ENCODE peak calls at places on chromosomes 13 and 19, in six cellular contexts. Z is AG10803; Q is pancreas; O is CD8-positive, alpha-beta T cell; F is tibial artery; R is cardiac fibroblast. Y is an unnamed sample.

GRCh38 chr13:99467764-99468163 is 33.5 kb upstream of the TM9SF2 start:
- DNase-seq in O (no peak), Z (peak; percentile 25), Q (peak; percentile 25), R (peak; percentile 78), F (no peak), Y (peak; percentile 68)

GRCh38 chr19:49889687-49890348 is 6.9 kb downstream of the IL4I1 start:
- DNase-seq in F (peak; percentile 69), O (peak; percentile 78), R (peak; percentile 75), Q (peak; percentile 60), Z (peak; percentile 60), Y (peak; percentile 63)

GRCh38 chr13:96052655-96053002 is 572 bp downstream of the UGGT2 start:
- DNase-seq in R (peak; percentile 85), Q (no peak), O (no peak), Z (peak; percentile 64), F (no peak), Y (peak; percentile 67)

GRCh38 chr19:29843180-29844051 is 31.6 kb downstream of the CCNE1 start:
- DNase-seq in R (no peak), Q (peak; percentile 13), O (no peak), Z (no peak), F (peak; percentile 37), Y (peak; percentile 28)

GRCh38 chr13:40794414-40795368 is 5.3 kb downstream of the SLC25A15 start:
- DNase-seq in F (no peak), Z (no peak), R (no peak), O (no peak), Q (no peak), Y (no peak)

GRCh38 chr19:47161876-47162489 is 31.3 kb downstream of the SAE1 start:
- DNase-seq in Z (peak; percentile 75), Q (no peak), O (no peak), R (peak; percentile 25), F (no peak), Y (peak; percentile 39)

GRCh38 chr19:46383846-46384245 is 29.5 kb downstream of the CCDC8 start:
- DNase-seq in Z (no peak), F (no peak), R (no peak), Q (no peak), O (no peak), Y (no peak)

GRCh38 chr13:63304497-63304896 is 1888.8 kb upstream of the PCDH20 start:
- DNase-seq in O (no peak), Z (no peak), Q (no peak), F (no peak), R (no peak), Y (no peak)

GRCh38 chr13:85381082-85381481 is 418.1 kb downstream of the SLITRK6 start:
- DNase-seq in F (no peak), Q (no peak), Z (no peak), O (no peak), R (no peak), Y (no peak)

GRCh38 chr13:28128030-28128429 is 10.3 kb upstream of the PAN3 start:
- DNase-seq in R (no peak), O (no peak), Q (no peak), Z (no peak), F (no peak), Y (no peak)

GRCh38 chr13:40787062-40787461 is 2.3 kb upstream of the SLC25A15 start:
- DNase-seq in Q (no peak), O (no peak), F (no peak), R (peak; percentile 27), Z (peak; percentile 34), Y (peak; percentile 36)

GRCh38 chr13:112781881-112782361 is 92.1 kb downstream of the ATP11A start:
- DNase-seq in R (no peak), Z (peak; percentile 40), F (no peak), Q (peak; percentile 30), O (no peak), Y (peak; percentile 39)

GRCh38 chr13:81540777-81541176 is 1199.9 kb upstream of the SPRY2 start:
- DNase-seq in R (peak; percentile 6), Z (no peak), O (no peak), Q (no peak), F (no peak), Y (no peak)

GRCh38 chr13:46288570-46289259 is 77.0 kb downstream of the LRRC63 start:
- DNase-seq in R (peak; percentile 64), F (no peak), Z (peak; percentile 52), O (no peak), Q (no peak), Y (peak; percentile 79)

GRCh38 chr19:45340232-45340898 is at the start of gene KLC3:
- DNase-seq in O (no peak), F (no peak), Z (no peak), R (no peak), Q (peak; percentile 57), Y (no peak)

GRCh38 chr19:4264812-4265211 is 14.3 kb upstream of the SHD start:
- DNase-seq in R (no peak), O (no peak), F (no peak), Z (no peak), Q (no peak), Y (no peak)

GRCh38 chr13:73177017-73177416 is 118.2 kb downstream of the KLF5 start:
- DNase-seq in Q (no peak), F (no peak), O (no peak), R (no peak), Z (no peak), Y (no peak)

GRCh38 chr13:29936051-29936813 is 85.8 kb upstream of the UBL3 start:
- DNase-seq in F (no peak), Q (no peak), O (no peak), Z (no peak), R (no peak), Y (no peak)

GRCh38 chr19:35089554-35089953 is 26.1 kb upstream of the FXYD3 start:
- DNase-seq in R (no peak), Z (no peak), F (no peak), Q (no peak), O (no peak), Y (no peak)

GRCh38 chr13:109145631-109146030 is 516.2 kb downstream of the MYO16 start:
- DNase-seq in R (peak; percentile 89), Q (peak; percentile 12), Z (peak; percentile 76), O (no peak), F (no peak), Y (peak; percentile 78)

GRCh38 chr19:12766051-12766521 is 9.3 kb downstream of the HOOK2 start:
- DNase-seq in F (peak; percentile 72), Z (peak; percentile 63), R (peak; percentile 74), Q (no peak), O (peak; percentile 71), Y (peak; percentile 77)

DNA sequence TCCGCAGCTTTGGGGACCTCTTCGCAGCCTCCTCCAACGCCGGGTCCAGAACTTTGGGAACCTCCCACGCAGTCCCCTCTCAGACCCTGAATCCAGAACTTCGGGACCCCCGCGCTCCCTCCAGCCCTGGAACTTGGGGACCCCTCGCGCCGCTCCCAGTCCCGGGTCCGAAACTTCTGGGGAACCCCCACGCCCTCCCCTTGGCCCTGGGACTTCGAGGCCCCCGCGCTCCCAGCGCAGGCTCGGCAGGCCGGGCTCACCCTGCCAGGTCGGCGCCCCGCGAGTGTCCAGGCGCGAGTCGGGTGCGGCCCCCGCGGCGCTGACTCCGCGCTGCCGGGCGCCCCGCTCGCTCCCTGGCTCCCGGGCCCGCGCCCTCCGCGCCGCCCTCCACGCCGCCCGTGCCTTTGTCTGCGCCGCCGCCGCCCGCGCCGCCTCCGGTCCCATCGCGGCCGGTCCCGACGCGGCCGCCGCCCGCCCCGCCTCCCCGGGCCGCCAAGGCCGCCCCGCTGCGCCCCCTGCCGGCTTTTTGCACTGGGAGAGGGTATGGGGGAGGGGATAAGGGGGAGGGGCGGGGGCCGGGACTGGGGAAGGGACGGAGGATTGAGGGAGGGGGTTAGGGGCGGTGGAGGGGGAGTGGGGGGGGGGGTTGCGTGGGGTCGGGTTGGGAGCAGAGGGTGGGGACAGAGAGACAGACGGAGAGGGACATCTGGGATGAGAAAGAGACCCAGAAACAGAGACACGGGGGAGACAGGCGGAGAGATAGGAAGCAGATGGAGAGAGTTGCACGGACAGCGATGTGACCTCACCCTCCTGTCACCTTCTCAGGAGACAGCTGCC is at the start of gene HOMER3:
- DNase-seq in R (peak; percentile 50), Q (peak; percentile 74), F (peak; percentile 74), Z (peak; percentile 53), O (peak; percentile 62), Y (peak; percentile 43)
- TF ChIP-seq CTCF in R (peak; percentile 39), Q (no peak), F (peak; percentile 42), Z (peak; percentile 35), O (no peak), Y (peak; percentile 56)

GRCh38 chr13:110643324-110643723 is 28.0 kb downstream of the NAXD start:
- DNase-seq in Q (no peak), F (no peak), R (no peak), O (no peak), Z (no peak), Y (no peak)

GRCh38 chr13:110645750-110646149 is 30.4 kb downstream of the NAXD start:
- DNase-seq in F (no peak), Q (no peak), O (no peak), Z (no peak), R (no peak), Y (no peak)

GRCh38 chr13:110644892-110645521 is 29.7 kb downstream of the NAXD start:
- DNase-seq in F (peak; percentile 47), O (peak; percentile 72), Q (peak; percentile 76), Z (peak; percentile 74), R (peak; percentile 28), Y (peak; percentile 54)

GRCh38 chr13:110642291-110642981 is 27.1 kb downstream of the NAXD start:
- DNase-seq in F (no peak), R (no peak), Q (no peak), O (no peak), Z (no peak), Y (no peak)

DNA sequence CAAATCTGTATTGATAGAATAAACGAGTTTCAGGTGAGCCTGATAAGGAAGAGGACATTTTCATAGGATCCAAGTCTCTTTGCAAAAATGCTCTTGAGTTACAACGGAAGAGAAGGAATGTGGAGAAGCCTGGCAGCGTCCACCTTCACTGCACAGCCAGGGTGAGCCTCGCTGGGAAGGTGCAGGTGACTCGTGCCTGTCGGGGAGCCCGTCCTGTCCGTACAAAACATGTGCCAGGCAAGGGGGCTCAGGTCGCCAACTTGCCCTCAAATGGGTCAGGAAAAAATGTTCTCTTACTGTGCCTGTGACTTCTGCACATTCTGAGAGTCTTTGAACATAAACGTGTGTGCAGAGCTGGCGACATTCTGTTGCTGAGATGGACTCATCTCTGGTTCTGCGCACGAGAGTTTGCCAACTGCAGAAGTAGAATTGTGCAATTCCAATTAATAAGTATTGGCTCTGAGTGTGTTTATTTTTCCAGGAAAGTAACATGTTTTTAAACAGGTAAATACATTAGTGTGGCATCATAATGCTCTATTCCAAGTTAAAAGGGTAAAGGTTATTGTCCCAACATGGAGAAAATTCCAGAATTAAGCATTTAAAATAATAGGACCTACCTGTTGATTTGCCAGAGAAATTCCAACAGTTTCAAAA is 28.6 kb downstream of the NAXD start:
- DNase-seq in Q (no peak), R (no peak), O (no peak), F (no peak), Z (no peak), Y (no peak)
- H3K4me3 ChIP-seq in Q (no peak overlapping the region), R (no peak overlapping the region), O (no peak overlapping the region), F (no peak overlapping the region), Z (no peak overlapping the region), Y (no peak overlapping the region)

DNA sequence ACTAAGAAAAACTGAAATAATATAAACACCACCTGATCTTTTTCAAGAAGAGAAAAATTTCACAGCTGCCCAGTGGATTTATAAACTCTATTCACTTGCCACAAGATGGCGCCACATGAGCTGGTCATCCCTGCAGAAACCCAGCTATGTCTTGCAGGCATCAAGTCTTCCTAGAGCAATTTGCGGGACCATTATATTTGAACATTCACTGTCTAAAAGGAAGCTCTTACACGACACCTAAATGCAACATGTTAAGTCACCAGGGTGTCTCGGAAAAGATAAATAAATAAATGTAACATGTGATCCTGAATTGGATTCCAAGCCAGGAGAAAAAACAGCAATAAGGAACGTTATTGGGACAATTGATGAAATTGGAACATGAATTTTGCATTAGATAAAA is 20.3 kb upstream of the AKT2 start:
- DNase-seq in O (peak; percentile 78), R (peak; percentile 93), Z (peak; percentile 89), F (peak; percentile 52), Q (peak; percentile 60), Y (peak; percentile 92)
- TF ChIP-seq CTCF in O (peak; percentile 83), R (peak; percentile 56), Z (peak; percentile 88), F (peak; percentile 74), Q (peak; percentile 63), Y (peak; percentile 73)

GRCh38 chr19:1837222-1837565 is 11.1 kb downstream of the REXO1 start:
- DNase-seq in R (no peak), Q (no peak), F (no peak), O (no peak), Z (no peak), Y (no peak)
- H3K4me3 ChIP-seq in R (no peak overlapping the region), Q (no peak overlapping the region), F (no peak overlapping the region), O (no peak overlapping the region), Z (no peak overlapping the region), Y (no peak overlapping the region)

Y was measured in fibroblast of the aortic adventitia.